ENCODE peak calls at places on chromosomes 11 and 22, in six cellular contexts. N, S, M, A, Y and Z are unnamed samples.

GRCh38 chr22:50677493-50678217 is 5.0 kb downstream of the SHANK3 start:
- DNase-seq in N (no peak), S (no peak), M (peak; percentile 30), A (no peak), Y (no peak), Z (no peak)

GRCh38 chr11:18611196-18611595 is 11.6 kb downstream of the MISFA start:
- DNase-seq in N (no peak), S (no peak), M (no peak), A (no peak), Y (no peak), Z (no peak)

GRCh38 chr11:125170406-125171031 is 6.0 kb downstream of the PKNOX2 start:
- DNase-seq in N (peak; percentile 49), S (peak; percentile 76), M (no peak), A (no peak), Y (no peak), Z (no peak)

GRCh38 chr11:2670541-2671100 is 29.2 kb downstream of the KCNQ1OT1 start:
- DNase-seq in N (no peak), S (no peak), M (peak; percentile 38), A (peak; percentile 10), Y (no peak), Z (no peak)

GRCh38 chr22:50583294-50583865 is 731 bp upstream of the CHKB start:
- DNase-seq in N (no peak), S (no peak), M (no peak), A (no peak), Y (no peak), Z (no peak)

GRCh38 chr22:42222140-42222539 is 48.3 kb downstream of the TCF20 start:
- DNase-seq in N (no peak), S (no peak), M (no peak), A (no peak), Y (no peak), Z (no peak)

GRCh38 chr11:60879104-60879503 is 11.8 kb downstream of the ZP1 start:
- DNase-seq in N (no peak), S (no peak), M (no peak), A (no peak), Y (no peak), Z (no peak)

GRCh38 chr11:86476109-86476861 is 101.6 kb downstream of the CCDC81 start:
- DNase-seq in N (no peak), S (no peak), M (no peak), A (peak; percentile 49), Y (no peak), Z (no peak)

GRCh38 chr22:36911887-36912661 is 1.4 kb upstream of the CSF2RB start:
- DNase-seq in N (no peak), S (no peak), M (no peak), A (no peak), Y (no peak), Z (no peak)

GRCh38 chr11:44787981-44788380 is 61.2 kb downstream of the TSPAN18 start:
- DNase-seq in N (no peak), S (no peak), M (no peak), A (no peak), Y (no peak), Z (no peak)

GRCh38 chr11:10204021-10204420 is 90.0 kb downstream of the SBF2 start:
- DNase-seq in N (no peak), S (no peak), M (no peak), A (no peak), Y (no peak), Z (no peak)

GRCh38 chr11:103529217-103529684 is 420.0 kb downstream of the DYNC2H1 start:
- DNase-seq in N (no peak), S (no peak), M (peak; percentile 65), A (no peak), Y (peak; percentile 58), Z (no peak)

GRCh38 chr11:31397239-31397834 is 27.7 kb downstream of the DNAJC24 start:
- DNase-seq in N (no peak), S (no peak), M (no peak), A (no peak), Y (peak; percentile 69), Z (no peak)

GRCh38 chr11:22192642-22193347 is at the start of gene ANO5:
- DNase-seq in N (no peak), S (peak; percentile 92), M (peak; percentile 43), A (peak; percentile 88), Y (peak; percentile 71), Z (peak; percentile 41)

GRCh38 chr11:46373787-46374740 is 7.4 kb upstream of the MDK start:
- DNase-seq in N (no peak), S (peak; percentile 45), M (no peak), A (no peak), Y (no peak), Z (no peak)

GRCh38 chr11:119803726-119804294 is 74.8 kb upstream of the NECTIN1 start:
- DNase-seq in N (no peak), S (no peak), M (no peak), A (no peak), Y (no peak), Z (no peak)

GRCh38 chr11:38160433-38160832 is 1562.4 kb upstream of the RAG2 start:
- DNase-seq in N (no peak), S (no peak), M (no peak), A (no peak), Y (no peak), Z (no peak)

GRCh38 chr11:115660072-115660805 is 156.0 kb upstream of the CADM1 start:
- DNase-seq in N (no peak), S (no peak), M (no peak), A (no peak), Y (peak; percentile 21), Z (no peak)

GRCh38 chr11:68840661-68841653 is 759 bp downstream of the CPT1A start:
- DNase-seq in N (no peak), S (peak; percentile 78), M (no peak), A (peak; percentile 83), Y (peak; percentile 44), Z (no peak)

GRCh38 chr11:6353367-6353987 is 33.2 kb upstream of the CAVIN3 start:
- DNase-seq in N (peak; percentile 70), S (peak; percentile 68), M (no peak), A (peak; percentile 60), Y (peak; percentile 45), Z (peak; percentile 90)

GRCh38 chr11:38356255-38356654 is 1758.2 kb upstream of the RAG2 start:
- DNase-seq in N (no peak), S (no peak), M (no peak), A (no peak), Y (no peak), Z (no peak)

GRCh38 chr11:119356349-119357031 is 10.0 kb upstream of the MFRP start:
- DNase-seq in N (peak; percentile 80), S (peak; percentile 93), M (peak; percentile 74), A (peak; percentile 87), Y (peak; percentile 93), Z (no peak)

GRCh38 chr22:48369789-48370507 is 1457.7 kb downstream of the BRD1 start:
- DNase-seq in N (no peak), S (no peak), M (peak; percentile 92), A (peak; percentile 41), Y (no peak), Z (no peak)

GRCh38 chr11:59891781-59892181 is 13.2 kb downstream of the OOSP3 start:
- DNase-seq in N (no peak), S (no peak), M (no peak), A (no peak), Y (peak; percentile 7), Z (no peak)

GRCh38 chr11:124896071-124896750 is 1.5 kb downstream of the ROBO4 start:
- DNase-seq in N (peak; percentile 3), S (no peak), M (peak; percentile 69), A (no peak), Y (no peak), Z (no peak)

GRCh38 chr11:65121865-65122696 is at the start of the genes FAU and MRPL49:
- DNase-seq in N (peak; percentile 95), S (peak; percentile 99), M (peak; percentile 100), A (peak; percentile 99), Y (peak; percentile 100), Z (peak; percentile 98)

GRCh38 chr11:13238879-13239514 is 38.6 kb upstream of the BMAL1 start:
- DNase-seq in N (peak; percentile 60), S (peak; percentile 52), M (peak; percentile 76), A (peak; percentile 54), Y (peak; percentile 73), Z (peak; percentile 45)

DNA sequence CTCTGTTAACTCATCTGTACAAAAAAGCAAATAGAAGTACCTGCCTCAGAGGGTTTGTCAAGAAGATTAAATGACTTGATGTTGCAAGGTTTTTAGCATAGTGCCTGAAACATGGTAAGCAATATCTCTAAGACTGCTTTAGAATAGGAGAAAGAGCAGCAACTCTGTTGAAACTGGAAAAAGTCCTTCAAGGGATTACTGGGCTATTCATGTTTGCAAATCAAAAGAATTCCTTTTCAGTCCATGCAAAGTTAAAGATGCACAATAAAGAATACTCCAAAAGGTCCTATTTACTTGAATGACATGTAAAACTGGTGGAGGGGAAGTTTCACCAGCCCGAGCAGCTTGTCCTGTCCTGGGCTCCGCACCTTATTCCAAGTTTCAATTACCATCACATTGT is 70.6 kb downstream of the C2CD3 start:
- DNase-seq in N (no peak), S (no peak), M (no peak), A (no peak), Y (no peak), Z (no peak)
- H3K4me3 ChIP-seq in N (no peak overlapping the region), S (no peak overlapping the region), M (no peak overlapping the region), A (no peak overlapping the region), Y (no peak overlapping the region), Z (no peak overlapping the region)

GRCh38 chr22:47277001-47277400 is 514.6 kb downstream of the TBC1D22A start:
- DNase-seq in N (no peak), S (no peak), M (no peak), A (no peak), Y (no peak), Z (no peak)

GRCh38 chr22:47276219-47276843 is 513.9 kb downstream of the TBC1D22A start:
- DNase-seq in N (no peak), S (no peak), M (no peak), A (no peak), Y (no peak), Z (no peak)

GRCh38 chr22:47279337-47279736 is 516.9 kb downstream of the TBC1D22A start:
- DNase-seq in N (no peak), S (no peak), M (no peak), A (no peak), Y (no peak), Z (no peak)

GRCh38 chr22:47277511-47277910 is 515.1 kb downstream of the TBC1D22A start:
- DNase-seq in N (no peak), S (no peak), M (no peak), A (no peak), Y (no peak), Z (no peak)

DNA sequence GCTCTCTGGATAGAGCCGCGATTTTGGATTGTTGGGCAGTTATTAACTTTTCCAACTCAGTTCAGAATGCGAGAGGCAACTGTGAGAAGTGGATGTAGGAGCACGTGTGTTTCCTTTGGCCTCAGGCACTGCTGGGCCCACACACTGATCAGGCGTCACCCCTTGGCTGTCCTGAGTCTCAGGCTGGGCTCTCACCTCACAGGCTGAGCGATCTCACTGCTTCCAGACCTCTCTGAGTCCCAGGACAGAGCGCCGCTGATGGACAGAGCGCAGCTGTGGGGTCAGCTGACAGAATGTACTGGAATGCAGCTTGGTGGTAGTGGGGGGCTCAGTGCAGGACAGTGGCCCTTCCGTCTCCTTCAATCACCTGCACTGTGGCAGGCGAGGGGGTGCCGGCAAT is 516.2 kb downstream of the TBC1D22A start:
- DNase-seq in N (no peak), S (no peak), M (no peak), A (no peak), Y (no peak), Z (no peak)
- H3K9me3 ChIP-seq in N (no peaks in the 10 kb centered on the region), S (no peaks in the 10 kb centered on the region), M (no peaks in the 10 kb centered on the region), A (no peaks in the 10 kb centered on the region), Y (no peaks in the 10 kb centered on the region), Z (peaks cover 33% of the 10 kb centered on the region)

GRCh38 chr22:29720824-29721323 is 1.1 kb downstream of the CABP7 start:
- DNase-seq in N (no peak), S (no peak), M (no peak), A (no peak), Y (no peak), Z (no peak)
- H3K4me3 ChIP-seq in N (peak overlapping the region; percentile 37), S (peak overlapping the region; percentile 46), M (no peak overlapping the region), A (no peak overlapping the region), Y (no peak overlapping the region), Z (peak overlapping the region; percentile 33)

GRCh38 chr11:134643115-134643514 is 231.1 kb upstream of the B3GAT1 start:
- DNase-seq in N (no peak), S (no peak), M (no peak), A (no peak), Y (no peak), Z (no peak)
- H3K9me3 ChIP-seq in N (no peaks in the 10 kb centered on the region), S (no peaks in the 10 kb centered on the region), M (no peaks in the 10 kb centered on the region), A (no peaks in the 10 kb centered on the region), Y (no peaks in the 10 kb centered on the region), Z (no peaks in the 10 kb centered on the region)